ENCODE peak calls at places on chromosomes 4 and X, in nine cellular contexts. M is upper lobe of right lung, V is fibroblast of lung, D is left ventricle myocardium inferior, H is stomach, I is heart right ventricle, X is body of pancreas, R is GM23248, J is upper lobe of left lung. T is an unnamed sample.

GRCh38 chrX:69313622-69314290 is 148.5 kb upstream of the PJA1 start:
- DNase-seq in I (no peak), H (no peak), J (peak; percentile 15), X (no peak), R (no peak), M (no peak), D (no peak), V (no peak), T (no peak)

GRCh38 chrX:16023790-16024734 is 99.3 kb upstream of the GRPR start:
- DNase-seq in I (no peak), V (no peak), R (peak; percentile 72), J (no peak), X (no peak), H (no peak), M (no peak), D (no peak), T (no peak)

GRCh38 chr4:183532823-183533222 is 28.0 kb downstream of the ING2 start:
- DNase-seq in X (no peak), R (no peak), V (peak; percentile 56), J (no peak), D (no peak), H (no peak), I (no peak), M (no peak), T (no peak)

GRCh38 chr4:85522277-85522676 is 47.3 kb downstream of the ARHGAP24 start:
- DNase-seq in I (no peak), V (no peak), X (no peak), M (no peak), R (no peak), H (no peak), J (no peak), D (no peak), T (no peak)

GRCh38 chr4:74536557-74536956 is 91.6 kb downstream of the AREG start:
- DNase-seq in M (no peak), D (no peak), V (peak; percentile 52), H (no peak), I (no peak), J (no peak), R (peak; percentile 40), X (no peak), T (no peak)

GRCh38 chrX:94662665-94663064 is 988.7 kb downstream of the FAM133A start:
- DNase-seq in M (no peak), H (no peak), J (no peak), V (no peak), R (no peak), X (peak; percentile 16), I (no peak), D (no peak), T (no peak)

GRCh38 chr4:138677212-138677611 is 338.4 kb upstream of the NOCT start:
- DNase-seq in X (no peak), I (no peak), R (no peak), M (no peak), H (no peak), J (no peak), D (no peak), V (no peak), T (no peak)

GRCh38 chrX:69068295-69069085 is 96.8 kb downstream of the PJA1 start:
- DNase-seq in V (no peak), I (no peak), D (no peak), M (no peak), X (no peak), J (peak; percentile 8), R (no peak), H (peak; percentile 11), T (no peak)

GRCh38 chrX:153649178-153649914 is 2.3 kb downstream of the DUSP9 start:
- DNase-seq in X (peak; percentile 57), R (peak; percentile 37), V (no peak), H (no peak), J (peak; percentile 51), M (peak; percentile 77), I (peak; percentile 28), D (no peak), T (no peak)

GRCh38 chr4:139916041-139916440 is 237.9 kb downstream of the MAML3 start:
- DNase-seq in J (no peak), M (no peak), H (no peak), V (no peak), I (no peak), D (no peak), R (peak; percentile 23), X (no peak), T (no peak)

GRCh38 chr4:138279286-138279685 is 37.1 kb upstream of the SLC7A11 start:
- DNase-seq in M (no peak), X (no peak), J (no peak), I (no peak), H (no peak), D (no peak), V (no peak), R (no peak), T (no peak)

GRCh38 chr4:10157478-10158354 is 41.1 kb upstream of the WDR1 start:
- DNase-seq in D (peak; percentile 33), J (peak; percentile 69), R (peak; percentile 88), I (no peak), H (peak; percentile 62), M (no peak), X (peak; percentile 66), V (peak; percentile 83), T (peak; percentile 35)

GRCh38 chrX:38654302-38654701 is 93.0 kb downstream of the TSPAN7 start:
- DNase-seq in X (no peak), D (no peak), R (peak; percentile 41), H (no peak), J (no peak), I (no peak), M (no peak), V (peak; percentile 40), T (no peak)

GRCh38 chr4:104549736-104550135 is 55.0 kb upstream of the CXXC4 start:
- DNase-seq in V (no peak), D (no peak), H (no peak), M (no peak), J (no peak), X (no peak), I (no peak), R (no peak), T (no peak)

GRCh38 chr4:162499478-162499877 is 335.7 kb upstream of the FSTL5 start:
- DNase-seq in D (no peak), R (peak; percentile 27), I (no peak), V (no peak), H (no peak), X (no peak), M (no peak), J (no peak), T (no peak)

GRCh38 chr4:128908735-128909134 is 99.2 kb downstream of the JADE1 start:
- DNase-seq in V (peak; percentile 33), M (no peak), H (no peak), D (no peak), X (no peak), J (no peak), R (no peak), I (no peak), T (no peak)

GRCh38 chrX:20224814-20225487 is 41.8 kb downstream of the RPS6KA3 start:
- DNase-seq in D (no peak), H (no peak), J (no peak), V (peak; percentile 37), I (no peak), R (peak; percentile 59), X (no peak), M (no peak), T (no peak)

GRCh38 chrX:41481264-41482109 is 34.3 kb downstream of the NYX start:
- DNase-seq in H (no peak), I (no peak), M (no peak), R (peak; percentile 27), V (no peak), D (no peak), X (no peak), J (no peak), T (no peak)

GRCh38 chr4:88333741-88334405 is 44.8 kb upstream of the HERC6 start:
- DNase-seq in M (no peak), H (no peak), I (no peak), J (no peak), D (no peak), X (peak; percentile 5), V (peak; percentile 87), R (peak; percentile 71), T (no peak)

GRCh38 chr4:38523054-38523453 is 140.9 kb upstream of the KLF3 start:
- DNase-seq in I (peak; percentile 17), M (no peak), D (no peak), X (no peak), H (no peak), V (no peak), J (peak; percentile 32), R (no peak), T (peak; percentile 29)

GRCh38 chr4:41199788-41200187 is 14.6 kb downstream of the APBB2 start:
- DNase-seq in X (no peak), H (no peak), R (no peak), I (no peak), D (no peak), V (no peak), M (no peak), J (no peak), T (no peak)

DNA sequence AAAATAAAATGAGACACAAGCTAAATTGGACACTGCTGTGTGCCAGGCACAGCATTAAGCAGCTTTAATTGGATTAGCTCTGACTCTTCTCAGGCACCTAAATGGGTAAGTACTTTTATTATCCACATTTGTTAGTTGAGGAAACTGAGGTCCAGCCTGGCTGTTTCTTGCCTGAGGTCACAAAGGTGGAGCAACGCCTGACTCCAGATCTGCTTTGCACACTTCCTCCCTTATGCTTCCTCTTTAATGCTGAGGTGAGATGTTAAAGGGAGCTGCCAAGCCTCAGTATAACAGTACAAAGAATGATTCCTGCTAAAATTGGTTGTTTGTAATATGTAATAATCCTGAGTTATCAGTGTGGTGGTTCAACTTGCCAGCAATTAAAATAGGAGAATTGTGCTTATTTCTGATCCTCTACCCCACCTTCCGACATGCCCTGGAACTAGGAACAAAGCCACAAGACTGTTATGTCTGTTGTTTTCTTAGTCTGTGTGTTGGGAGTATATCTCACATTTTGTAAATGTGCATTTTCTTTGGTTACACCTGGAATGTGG is 74.4 kb downstream of the AFF1 start:
- DNase-seq in H (no peak), R (no peak), J (peak; percentile 72), I (no peak), X (no peak), V (no peak), D (no peak), M (no peak), T (no peak)
- H3K4me1 ChIP-seq in H (peaks cover 22% of the 10 kb centered on the region), R (peaks cover 45% of the 10 kb centered on the region), J (peaks cover 65% of the 10 kb centered on the region), I (peaks cover 9% of the 10 kb centered on the region), X (peaks cover 71% of the 10 kb centered on the region), V (peaks cover 6% of the 10 kb centered on the region), D (peaks cover 89% of the 10 kb centered on the region), M (peaks cover 65% of the 10 kb centered on the region), T (peaks cover 79% of the 10 kb centered on the region)

GRCh38 chr4:1874207-1874606 is 3.0 kb downstream of the NSD2 start:
- DNase-seq in I (no peak), J (no peak), D (no peak), R (no peak), M (no peak), V (no peak), H (no peak), X (no peak), T (no peak)
- H3K4me3 ChIP-seq in I (no peak overlapping the region), J (no peak overlapping the region), D (no peak overlapping the region), R (no peak overlapping the region), M (no peak overlapping the region), V (no peak overlapping the region), H (no peak overlapping the region), X (no peak overlapping the region), T (no peak overlapping the region)

GRCh38 chr4:185209031-185209851 is at the start of gene SNX25:
- DNase-seq in X (peak; percentile 97), V (peak; percentile 65), J (peak; percentile 93), D (peak; percentile 90), M (peak; percentile 95), R (peak; percentile 87), H (peak; percentile 89), I (peak; percentile 90), T (peak; percentile 89)
- H3K4me1 ChIP-seq in X (peaks cover 19% of the 10 kb centered on the region), V (peaks cover 3% of the 10 kb centered on the region), J (peaks cover 21% of the 10 kb centered on the region), D (peaks cover 42% of the 10 kb centered on the region), M (peaks cover 28% of the 10 kb centered on the region), R (peaks cover 20% of the 10 kb centered on the region), H (peaks cover 22% of the 10 kb centered on the region), I (peaks cover 6% of the 10 kb centered on the region), T (peaks cover 42% of the 10 kb centered on the region)

GRCh38 chrX:17634542-17635207 is 102.6 kb upstream of the SCML1 start:
- DNase-seq in J (no peak), R (no peak), M (no peak), X (peak; percentile 43), H (peak; percentile 31), D (no peak), I (no peak), V (no peak), T (no peak)
- H3K4me3 ChIP-seq in J (no peak overlapping the region), R (no peak overlapping the region), M (no peak overlapping the region), X (no peak overlapping the region), H (no peak overlapping the region), D (no peak overlapping the region), I (no peak overlapping the region), V (no peak overlapping the region), T (no peak overlapping the region)

T was measured in heart left ventricle.